ENCODE peak calls at places on chromosome 4, in four cellular contexts. One of them, this sample, is unnamed.

GRCh38 chr4:169906821-169907220 is 119.4 kb downstream of the MFAP3L start:
- DNase-seq in nephron progenitor cell: no peak
- DNase-seq in OCI-LY7: no peak
- DNase-seq in adrenal gland: no peak
- DNase-seq in this sample: no peak

GRCh38 chr4:169243808-169244207 is 26.9 kb downstream of the SH3RF1 start:
- DNase-seq in nephron progenitor cell: no peak
- DNase-seq in OCI-LY7: no peak
- DNase-seq in adrenal gland: no peak
- DNase-seq in this sample: no peak

GRCh38 chr4:24032371-24032989 is 142.6 kb upstream of the PPARGC1A start:
- DNase-seq in nephron progenitor cell: no peak
- DNase-seq in OCI-LY7: peak; percentile 10
- DNase-seq in adrenal gland: peak; percentile 25
- DNase-seq in this sample: peak; percentile 2

GRCh38 chr4:9942139-9942538 is 79.2 kb downstream of the SLC2A9 start:
- DNase-seq in nephron progenitor cell: no peak
- DNase-seq in OCI-LY7: no peak
- DNase-seq in adrenal gland: no peak
- DNase-seq in this sample: no peak

GRCh38 chr4:173498771-173499170 is 31.3 kb downstream of the HAND2 start:
- DNase-seq in nephron progenitor cell: no peak
- DNase-seq in OCI-LY7: no peak
- DNase-seq in adrenal gland: no peak
- DNase-seq in this sample: no peak

GRCh38 chr4:113539408-113539807 is 222.1 kb downstream of the CAMK2D start:
- DNase-seq in nephron progenitor cell: no peak
- DNase-seq in OCI-LY7: no peak
- DNase-seq in adrenal gland: no peak
- DNase-seq in this sample: no peak

GRCh38 chr4:72286185-72286584 is 254.4 kb downstream of the NPFFR2 start:
- DNase-seq in nephron progenitor cell: no peak
- DNase-seq in OCI-LY7: no peak
- DNase-seq in adrenal gland: no peak
- DNase-seq in this sample: no peak

GRCh38 chr4:131488772-131489171 is 1660.3 kb upstream of the PCDH10 start:
- DNase-seq in nephron progenitor cell: no peak
- DNase-seq in OCI-LY7: no peak
- DNase-seq in adrenal gland: no peak
- DNase-seq in this sample: no peak

GRCh38 chr4:147482281-147482680 is 1.4 kb downstream of the EDNRA start:
- DNase-seq in nephron progenitor cell: no peak
- DNase-seq in OCI-LY7: no peak
- DNase-seq in adrenal gland: no peak
- DNase-seq in this sample: no peak

GRCh38 chr4:124329134-124329533 is 383.4 kb downstream of the ANKRD50 start:
- DNase-seq in nephron progenitor cell: no peak
- DNase-seq in OCI-LY7: no peak
- DNase-seq in adrenal gland: no peak
- DNase-seq in this sample: no peak

GRCh38 chr4:16896871-16897270 is 1.6 kb downstream of the LDB2 start:
- DNase-seq in nephron progenitor cell: no peak
- DNase-seq in OCI-LY7: no peak
- DNase-seq in adrenal gland: no peak
- DNase-seq in this sample: no peak

DNA sequence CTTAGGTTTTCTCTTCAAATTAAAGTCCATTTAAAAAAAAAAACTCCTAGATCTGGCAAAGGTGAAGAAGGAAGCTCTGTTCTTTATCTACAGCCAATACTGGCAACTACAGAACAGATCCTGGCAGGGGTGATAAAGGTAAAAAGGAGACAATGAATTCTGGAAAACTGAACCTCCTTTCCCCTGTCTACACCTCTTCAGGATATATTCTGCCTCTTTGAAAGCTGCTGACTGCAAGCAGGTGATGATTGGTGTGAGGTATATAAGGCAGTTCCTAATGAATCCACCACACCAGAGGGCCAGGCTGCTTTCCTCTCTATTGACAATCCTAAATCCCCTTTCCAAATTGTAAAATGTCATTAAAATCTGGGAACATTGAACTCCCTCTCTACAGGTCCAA is 370.1 kb downstream of the PPP3CA start:
- DNase-seq in nephron progenitor cell: no peak
- DNase-seq in OCI-LY7: no peak
- DNase-seq in adrenal gland: no peak
- DNase-seq in this sample: no peak
- TF ChIP-seq CTCF in nephron progenitor cell: no peak
- TF ChIP-seq CTCF in OCI-LY7: no peak
- TF ChIP-seq CTCF in adrenal gland: no peak
- TF ChIP-seq CTCF in this sample: no peak

GRCh38 chr4:122830392-122831095 is 3.9 kb downstream of the FGF2 start:
- DNase-seq in nephron progenitor cell: no peak
- DNase-seq in OCI-LY7: no peak
- DNase-seq in adrenal gland: no peak
- DNase-seq in this sample: no peak

GRCh38 chr4:122826596-122827257 is at the start of gene FGF2:
- DNase-seq in nephron progenitor cell: peak; percentile 79
- DNase-seq in OCI-LY7: no peak
- DNase-seq in adrenal gland: peak; percentile 30
- DNase-seq in this sample: peak; percentile 73

GRCh38 chr4:122826000-122826595 is 533 bp upstream of the FGF2 start:
- DNase-seq in nephron progenitor cell: no peak
- DNase-seq in OCI-LY7: no peak
- DNase-seq in adrenal gland: no peak
- DNase-seq in this sample: no peak

GRCh38 chr4:122827258-122827887 is 742 bp downstream of the FGF2 start:
- DNase-seq in nephron progenitor cell: peak; percentile 55
- DNase-seq in OCI-LY7: peak; percentile 1
- DNase-seq in adrenal gland: no peak
- DNase-seq in this sample: peak; percentile 83

GRCh38 chr4:122827899-122828601 is 1.4 kb downstream of the FGF2 start:
- DNase-seq in nephron progenitor cell: no peak
- DNase-seq in OCI-LY7: peak; percentile 39
- DNase-seq in adrenal gland: no peak
- DNase-seq in this sample: peak; percentile 89
- TF ChIP-seq CTCF in nephron progenitor cell: no peak
- TF ChIP-seq CTCF in OCI-LY7: no peak
- TF ChIP-seq CTCF in adrenal gland: peak; percentile 27
- TF ChIP-seq CTCF in this sample: no peak

GRCh38 chr4:140373328-140374129 is at the start of gene SCOC:
- DNase-seq in nephron progenitor cell: peak; percentile 98
- DNase-seq in OCI-LY7: peak; percentile 93
- DNase-seq in adrenal gland: peak; percentile 100
- DNase-seq in this sample: peak; percentile 95
- TF ChIP-seq CTCF in nephron progenitor cell: no peak
- TF ChIP-seq CTCF in OCI-LY7: no peak
- TF ChIP-seq CTCF in adrenal gland: no peak
- TF ChIP-seq CTCF in this sample: no peak

GRCh38 chr4:1842339-1842895 is 13.5 kb downstream of the LETM1 start:
- DNase-seq in nephron progenitor cell: no peak
- DNase-seq in OCI-LY7: no peak
- DNase-seq in adrenal gland: peak; percentile 54
- DNase-seq in this sample: no peak
- TF ChIP-seq CTCF in nephron progenitor cell: no peak
- TF ChIP-seq CTCF in OCI-LY7: peak; percentile 19
- TF ChIP-seq CTCF in adrenal gland: no peak
- TF ChIP-seq CTCF in this sample: no peak

GRCh38 chr4:154254999-154255398 is 236.6 kb downstream of the DCHS2 start:
- DNase-seq in nephron progenitor cell: no peak
- DNase-seq in OCI-LY7: peak; percentile 2
- DNase-seq in adrenal gland: no peak
- DNase-seq in this sample: no peak
- TF ChIP-seq CTCF in nephron progenitor cell: no peak
- TF ChIP-seq CTCF in OCI-LY7: peak; percentile 70
- TF ChIP-seq CTCF in adrenal gland: no peak
- TF ChIP-seq CTCF in this sample: no peak

GRCh38 chr4:183098080-183098722 is 856 bp upstream of the WWC2 start:
- DNase-seq in nephron progenitor cell: peak; percentile 73
- DNase-seq in OCI-LY7: no peak
- DNase-seq in adrenal gland: peak; percentile 69
- DNase-seq in this sample: peak; percentile 69
- TF ChIP-seq CTCF in nephron progenitor cell: no peak
- TF ChIP-seq CTCF in OCI-LY7: no peak
- TF ChIP-seq CTCF in adrenal gland: peak; percentile 15
- TF ChIP-seq CTCF in this sample: no peak

GRCh38 chr4:120055167-120055566 is 11.5 kb downstream of the MAD2L1 start:
- DNase-seq in nephron progenitor cell: no peak
- DNase-seq in OCI-LY7: no peak
- DNase-seq in adrenal gland: no peak
- DNase-seq in this sample: no peak

GRCh38 chr4:120055795-120056194 is 10.9 kb downstream of the MAD2L1 start:
- DNase-seq in nephron progenitor cell: no peak
- DNase-seq in OCI-LY7: no peak
- DNase-seq in adrenal gland: no peak
- DNase-seq in this sample: no peak

GRCh38 chr4:120057416-120057815 is 9.2 kb downstream of the MAD2L1 start:
- DNase-seq in nephron progenitor cell: no peak
- DNase-seq in OCI-LY7: no peak
- DNase-seq in adrenal gland: no peak
- DNase-seq in this sample: no peak

GRCh38 chr4:120053916-120054315 is 12.7 kb downstream of the MAD2L1 start:
- DNase-seq in nephron progenitor cell: no peak
- DNase-seq in OCI-LY7: peak; percentile 21
- DNase-seq in adrenal gland: no peak
- DNase-seq in this sample: peak; percentile 9

GRCh38 chr4:120056249-120056648 is 10.4 kb downstream of the MAD2L1 start:
- DNase-seq in nephron progenitor cell: no peak
- DNase-seq in OCI-LY7: no peak
- DNase-seq in adrenal gland: no peak
- DNase-seq in this sample: no peak
- TF ChIP-seq CTCF in nephron progenitor cell: no peak
- TF ChIP-seq CTCF in OCI-LY7: peak; percentile 53
- TF ChIP-seq CTCF in adrenal gland: peak; percentile 39
- TF ChIP-seq CTCF in this sample: no peak